ENCODE peak calls at places on chromosome X, in five cellular contexts. One of them, this sample, is unnamed.

GRCh38 chrX:43655151-43655676 is 885 bp upstream of the MAOA start:
- DNase-seq in aorta: peak; percentile 63
- DNase-seq in LNCaP clone FGC: no peak
- DNase-seq in activated T-helper 1 cell treated with Interleukin-2 at 50 U/mL for 16 hours: no peak
- DNase-seq in breast epithelium: peak; percentile 52
- DNase-seq in this sample: no peak

GRCh38 chrX:23287191-23287764 is 47.4 kb upstream of the PTCHD1 start:
- DNase-seq in aorta: no peak
- DNase-seq in LNCaP clone FGC: no peak
- DNase-seq in activated T-helper 1 cell treated with Interleukin-2 at 50 U/mL for 16 hours: no peak
- DNase-seq in breast epithelium: no peak
- DNase-seq in this sample: no peak

GRCh38 chrX:41084044-41084359 is 1.2 kb upstream of the USP9X start:
- DNase-seq in aorta: no peak
- DNase-seq in LNCaP clone FGC: no peak
- DNase-seq in activated T-helper 1 cell treated with Interleukin-2 at 50 U/mL for 16 hours: no peak
- DNase-seq in breast epithelium: no peak
- DNase-seq in this sample: no peak

GRCh38 chrX:41921492-41922124 is 1.7 kb downstream of the CASK start:
- DNase-seq in aorta: no peak
- DNase-seq in LNCaP clone FGC: no peak
- DNase-seq in activated T-helper 1 cell treated with Interleukin-2 at 50 U/mL for 16 hours: no peak
- DNase-seq in breast epithelium: no peak
- DNase-seq in this sample: no peak

GRCh38 chrX:73182502-73183114 is 32.0 kb downstream of the NAP1L2 start:
- DNase-seq in aorta: no peak
- DNase-seq in LNCaP clone FGC: no peak
- DNase-seq in activated T-helper 1 cell treated with Interleukin-2 at 50 U/mL for 16 hours: no peak
- DNase-seq in breast epithelium: no peak
- DNase-seq in this sample: no peak

GRCh38 chrX:48893556-48894348 is 3.8 kb downstream of the TIMM17B start:
- DNase-seq in aorta: no peak
- DNase-seq in LNCaP clone FGC: no peak
- DNase-seq in activated T-helper 1 cell treated with Interleukin-2 at 50 U/mL for 16 hours: no peak
- DNase-seq in breast epithelium: no peak
- DNase-seq in this sample: no peak

GRCh38 chrX:78092296-78092695 is 11.8 kb upstream of the PGK1 start:
- DNase-seq in aorta: no peak
- DNase-seq in LNCaP clone FGC: no peak
- DNase-seq in activated T-helper 1 cell treated with Interleukin-2 at 50 U/mL for 16 hours: no peak
- DNase-seq in breast epithelium: no peak
- DNase-seq in this sample: no peak

GRCh38 chrX:14398725-14399124 is 130.6 kb upstream of the GLRA2 start:
- DNase-seq in aorta: no peak
- DNase-seq in LNCaP clone FGC: no peak
- DNase-seq in activated T-helper 1 cell treated with Interleukin-2 at 50 U/mL for 16 hours: no peak
- DNase-seq in breast epithelium: no peak
- DNase-seq in this sample: no peak

GRCh38 chrX:41621236-41621651 is 67.5 kb upstream of the GPR34 start:
- DNase-seq in aorta: no peak
- DNase-seq in LNCaP clone FGC: no peak
- DNase-seq in activated T-helper 1 cell treated with Interleukin-2 at 50 U/mL for 16 hours: no peak
- DNase-seq in breast epithelium: no peak
- DNase-seq in this sample: no peak

GRCh38 chrX:38806875-38807601 is 5.8 kb downstream of the MID1IP1 start:
- DNase-seq in aorta: no peak
- DNase-seq in LNCaP clone FGC: no peak
- DNase-seq in activated T-helper 1 cell treated with Interleukin-2 at 50 U/mL for 16 hours: no peak
- DNase-seq in breast epithelium: no peak
- DNase-seq in this sample: no peak

GRCh38 chrX:30649859-30650258 is 3.4 kb upstream of the GK start:
- DNase-seq in aorta: no peak
- DNase-seq in LNCaP clone FGC: no peak
- DNase-seq in activated T-helper 1 cell treated with Interleukin-2 at 50 U/mL for 16 hours: no peak
- DNase-seq in breast epithelium: no peak
- DNase-seq in this sample: no peak

GRCh38 chrX:129705377-129705925 is 33.3 kb upstream of the XPNPEP2 start:
- DNase-seq in aorta: no peak
- DNase-seq in LNCaP clone FGC: no peak
- DNase-seq in activated T-helper 1 cell treated with Interleukin-2 at 50 U/mL for 16 hours: no peak
- DNase-seq in breast epithelium: no peak
- DNase-seq in this sample: no peak

GRCh38 chrX:23811135-23811781 is 28.3 kb downstream of the SAT1 start:
- DNase-seq in aorta: no peak
- DNase-seq in LNCaP clone FGC: no peak
- DNase-seq in activated T-helper 1 cell treated with Interleukin-2 at 50 U/mL for 16 hours: no peak
- DNase-seq in breast epithelium: no peak
- DNase-seq in this sample: no peak

GRCh38 chrX:155985208-155985607 is 12.3 kb upstream of the IL9R start:
- DNase-seq in aorta: no peak
- DNase-seq in LNCaP clone FGC: no peak
- DNase-seq in activated T-helper 1 cell treated with Interleukin-2 at 50 U/mL for 16 hours: no peak
- DNase-seq in breast epithelium: no peak
- DNase-seq in this sample: no peak

This sample was measured in effector memory CD4-positive, alpha-beta T cell.